ENCODE peak calls at places on chromosome 9, in five cellular contexts. One of them, this sample, is unnamed.
A peak's percentile ranks its signal among the peaks of the same experiment; 100 is the strongest.

GRCh38 chr9:109856785-109857184 is 76.8 kb downstream of the PALM2AKAP2 start:
- DNase-seq in IMR-90: peak; percentile 33
- DNase-seq in H9: peak; percentile 35
- DNase-seq in trophoblast cell: no peak
- DNase-seq in H1: no peak
- DNase-seq in this sample: no peak

GRCh38 chr9:2414465-2414864 is 207.1 kb upstream of the VLDLR start:
- DNase-seq in IMR-90: no peak
- DNase-seq in H9: no peak
- DNase-seq in trophoblast cell: peak; percentile 94
- DNase-seq in H1: no peak
- DNase-seq in this sample: no peak

GRCh38 chr9:13823021-13823420 is 490.9 kb downstream of the NFIB start:
- DNase-seq in IMR-90: peak; percentile 30
- DNase-seq in H9: no peak
- DNase-seq in trophoblast cell: no peak
- DNase-seq in H1: no peak
- DNase-seq in this sample: no peak

GRCh38 chr9:35972093-35972492 is 14.1 kb upstream of the OR2S2 start:
- DNase-seq in IMR-90: no peak
- DNase-seq in H9: peak; percentile 74
- DNase-seq in trophoblast cell: no peak
- DNase-seq in H1: peak; percentile 75
- DNase-seq in this sample: no peak

GRCh38 chr9:83962165-83962564 is 17.9 kb downstream of the HNRNPK start:
- DNase-seq in IMR-90: peak; percentile 23
- DNase-seq in H9: no peak
- DNase-seq in trophoblast cell: peak; percentile 82
- DNase-seq in H1: no peak
- DNase-seq in this sample: no peak

GRCh38 chr9:97752274-97752673 is 55.1 kb upstream of the XPA start:
- DNase-seq in IMR-90: no peak
- DNase-seq in H9: no peak
- DNase-seq in trophoblast cell: no peak
- DNase-seq in H1: no peak
- DNase-seq in this sample: no peak

GRCh38 chr9:36894695-36895310 is 139.3 kb downstream of the PAX5 start:
- DNase-seq in IMR-90: no peak
- DNase-seq in H9: peak; percentile 21
- DNase-seq in trophoblast cell: no peak
- DNase-seq in H1: no peak
- DNase-seq in this sample: no peak

GRCh38 chr9:107060026-107060425 is 197.1 kb downstream of the ZNF462 start:
- DNase-seq in IMR-90: no peak
- DNase-seq in H9: no peak
- DNase-seq in trophoblast cell: no peak
- DNase-seq in H1: no peak
- DNase-seq in this sample: no peak

GRCh38 chr9:111356567-111357244 is 26.7 kb upstream of the OR2K2 start:
- DNase-seq in IMR-90: peak; percentile 94
- DNase-seq in H9: no peak
- DNase-seq in trophoblast cell: peak; percentile 35
- DNase-seq in H1: no peak
- DNase-seq in this sample: no peak

GRCh38 chr9:112348993-112349333 is 15.5 kb upstream of the PTBP3 start:
- DNase-seq in IMR-90: no peak
- DNase-seq in H9: no peak
- DNase-seq in trophoblast cell: no peak
- DNase-seq in H1: no peak
- DNase-seq in this sample: no peak

GRCh38 chr9:92592537-92592936 is 56.7 kb upstream of the ECM2 start:
- DNase-seq in IMR-90: no peak
- DNase-seq in H9: no peak
- DNase-seq in trophoblast cell: no peak
- DNase-seq in H1: no peak
- DNase-seq in this sample: no peak

GRCh38 chr9:17204611-17205165 is 69.8 kb downstream of the CNTLN start:
- DNase-seq in IMR-90: no peak
- DNase-seq in H9: no peak
- DNase-seq in trophoblast cell: no peak
- DNase-seq in H1: no peak
- DNase-seq in this sample: peak; percentile 30

GRCh38 chr9:87324613-87325194 is 173.0 kb upstream of the DAPK1 start:
- DNase-seq in IMR-90: peak; percentile 68
- DNase-seq in H9: no peak
- DNase-seq in trophoblast cell: peak; percentile 77
- DNase-seq in H1: no peak
- DNase-seq in this sample: peak; percentile 61

GRCh38 chr9:112725961-112726360 is 8.0 kb upstream of the INIP start:
- DNase-seq in IMR-90: no peak
- DNase-seq in H9: no peak
- DNase-seq in trophoblast cell: no peak
- DNase-seq in H1: no peak
- DNase-seq in this sample: no peak

GRCh38 chr9:122383992-122384461 is 13.2 kb downstream of the PTGS1 start:
- DNase-seq in IMR-90: peak; percentile 61
- DNase-seq in H9: no peak
- DNase-seq in trophoblast cell: no peak
- DNase-seq in H1: no peak
- DNase-seq in this sample: no peak

GRCh38 chr9:114339130-114339908 is 9.7 kb downstream of the ORM2 start:
- DNase-seq in IMR-90: peak; percentile 47
- DNase-seq in H9: peak; percentile 71
- DNase-seq in trophoblast cell: peak; percentile 77
- DNase-seq in H1: peak; percentile 85
- DNase-seq in this sample: peak; percentile 20

GRCh38 chr9:134662143-134662876 is 20.7 kb downstream of the COL5A1 start:
- DNase-seq in IMR-90: peak; percentile 88
- DNase-seq in H9: no peak
- DNase-seq in trophoblast cell: peak; percentile 98
- DNase-seq in H1: no peak
- DNase-seq in this sample: no peak

GRCh38 chr9:124342946-124343485 is 72.2 kb downstream of the PSMB7 start:
- DNase-seq in IMR-90: peak; percentile 94
- DNase-seq in H9: peak; percentile 55
- DNase-seq in trophoblast cell: no peak
- DNase-seq in H1: no peak
- DNase-seq in this sample: peak; percentile 40

GRCh38 chr9:134365791-134366222 is 39.6 kb downstream of the RXRA start:
- DNase-seq in IMR-90: no peak
- DNase-seq in H9: peak; percentile 41
- DNase-seq in trophoblast cell: no peak
- DNase-seq in H1: no peak
- DNase-seq in this sample: peak; percentile 17

GRCh38 chr9:38067611-38067891 is 1.5 kb downstream of the SHB start:
- DNase-seq in IMR-90: no peak
- DNase-seq in H9: peak; percentile 49
- DNase-seq in trophoblast cell: no peak
- DNase-seq in H1: peak; percentile 64
- DNase-seq in this sample: no peak

GRCh38 chr9:135061441-135061840 is 26.0 kb upstream of the OLFM1 start:
- DNase-seq in IMR-90: no peak
- DNase-seq in H9: peak; percentile 3
- DNase-seq in trophoblast cell: no peak
- DNase-seq in H1: no peak
- DNase-seq in this sample: no peak

GRCh38 chr9:122051401-122052346 is 41.4 kb downstream of the TTLL11 start:
- DNase-seq in IMR-90: peak; percentile 68
- DNase-seq in H9: no peak
- DNase-seq in trophoblast cell: no peak
- DNase-seq in H1: no peak
- DNase-seq in this sample: no peak

GRCh38 chr9:12816656-12817101 is 41.9 kb downstream of the LURAP1L start:
- DNase-seq in IMR-90: no peak
- DNase-seq in H9: no peak
- DNase-seq in trophoblast cell: no peak
- DNase-seq in H1: no peak
- DNase-seq in this sample: no peak

GRCh38 chr9:136902259-136902821 is 16.0 kb downstream of the TRAF2 start:
- DNase-seq in IMR-90: peak; percentile 86
- DNase-seq in H9: peak; percentile 18
- DNase-seq in trophoblast cell: peak; percentile 64
- DNase-seq in H1: no peak
- DNase-seq in this sample: no peak

GRCh38 chr9:84397151-84397728 is 56.7 kb upstream of the SLC28A3 start:
- DNase-seq in IMR-90: peak; percentile 63
- DNase-seq in H9: peak; percentile 78
- DNase-seq in trophoblast cell: peak; percentile 82
- DNase-seq in H1: peak; percentile 81
- DNase-seq in this sample: peak; percentile 67

GRCh38 chr9:79610019-79610760 is 38.4 kb downstream of the TLE4 start:
- DNase-seq in IMR-90: peak; percentile 45
- DNase-seq in H9: no peak
- DNase-seq in trophoblast cell: no peak
- DNase-seq in H1: no peak
- DNase-seq in this sample: peak; percentile 52

GRCh38 chr9:129143461-129143927 is 32.3 kb downstream of the PTPA start:
- DNase-seq in IMR-90: peak; percentile 84
- DNase-seq in H9: peak; percentile 89
- DNase-seq in trophoblast cell: no peak
- DNase-seq in H1: no peak
- DNase-seq in this sample: no peak

GRCh38 chr9:31588756-31589155 is 795.7 kb upstream of the ACO1 start:
- DNase-seq in IMR-90: no peak
- DNase-seq in H9: no peak
- DNase-seq in trophoblast cell: no peak
- DNase-seq in H1: no peak
- DNase-seq in this sample: no peak

GRCh38 chr9:117815315-117815714 is 111.1 kb downstream of the TLR4 start:
- DNase-seq in IMR-90: no peak
- DNase-seq in H9: no peak
- DNase-seq in trophoblast cell: no peak
- DNase-seq in H1: no peak
- DNase-seq in this sample: no peak

GRCh38 chr9:117809751-117810150 is 105.5 kb downstream of the TLR4 start:
- DNase-seq in IMR-90: no peak
- DNase-seq in H9: no peak
- DNase-seq in trophoblast cell: no peak
- DNase-seq in H1: no peak
- DNase-seq in this sample: no peak
- H2AK5ac ChIP-seq in IMR-90: no peak overlapping the region
- H2AK5ac ChIP-seq in H9: no peak overlapping the region
- H2AK5ac ChIP-seq in trophoblast cell: peak overlapping the region; percentile 70
- H2AK5ac ChIP-seq in H1: no peak overlapping the region
- H2AK5ac ChIP-seq in this sample: no peak overlapping the region

DNA sequence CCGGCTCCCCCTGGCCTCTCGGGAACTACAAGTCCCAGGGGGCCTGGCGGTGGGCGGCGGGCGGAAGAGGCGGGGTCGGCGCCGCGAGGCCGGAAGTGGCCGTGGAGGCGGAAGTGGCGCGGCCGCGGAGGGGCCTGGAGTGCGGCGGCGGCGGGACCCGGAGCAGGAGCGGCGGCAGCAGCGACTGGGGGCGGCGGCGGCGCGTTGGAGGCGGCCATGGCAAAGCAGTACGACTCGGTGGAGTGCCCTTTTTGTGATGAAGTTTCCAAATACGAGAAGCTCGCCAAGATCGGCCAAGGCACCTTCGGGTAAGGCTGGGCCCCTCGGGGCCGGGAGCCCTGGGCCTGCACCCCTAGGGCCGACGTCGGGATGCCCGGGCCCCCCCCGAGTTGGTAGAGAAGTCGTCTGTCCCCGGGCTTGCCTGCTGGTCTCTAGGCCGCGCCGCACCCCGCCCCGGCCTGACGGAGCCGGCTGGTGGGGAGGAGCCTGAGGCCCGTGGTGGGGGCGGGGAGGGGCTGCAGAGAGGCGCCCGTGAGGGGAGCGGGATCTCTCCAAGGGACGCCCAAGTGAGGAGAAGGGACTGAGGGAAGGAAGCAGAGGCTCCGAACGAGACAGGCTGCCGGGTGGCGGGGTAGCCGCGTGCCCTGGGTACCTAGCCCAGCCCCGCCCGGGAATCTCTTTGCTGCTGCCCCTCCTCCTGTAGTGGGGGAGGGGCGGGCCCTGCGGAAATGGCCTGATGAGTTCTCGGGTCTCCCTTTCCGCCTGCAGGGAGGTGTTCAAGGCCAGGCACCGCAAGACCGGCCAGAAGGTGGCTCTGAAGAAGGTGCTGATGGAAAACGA is at the start of gene CDK9:
- DNase-seq in IMR-90: peak; percentile 81
- DNase-seq in H9: peak; percentile 92
- DNase-seq in trophoblast cell: peak; percentile 92
- DNase-seq in H1: peak; percentile 93
- DNase-seq in this sample: peak; percentile 91
- H4K91ac ChIP-seq in IMR-90: peak within 1 kb of the TSS; percentile 36
- H4K91ac ChIP-seq in H9: no peak within 1 kb of the TSS
- H4K91ac ChIP-seq in trophoblast cell: peak within 1 kb of the TSS; percentile 96
- H4K91ac ChIP-seq in H1: no peak within 1 kb of the TSS
- H4K91ac ChIP-seq in this sample: no peak within 1 kb of the TSS

DNA sequence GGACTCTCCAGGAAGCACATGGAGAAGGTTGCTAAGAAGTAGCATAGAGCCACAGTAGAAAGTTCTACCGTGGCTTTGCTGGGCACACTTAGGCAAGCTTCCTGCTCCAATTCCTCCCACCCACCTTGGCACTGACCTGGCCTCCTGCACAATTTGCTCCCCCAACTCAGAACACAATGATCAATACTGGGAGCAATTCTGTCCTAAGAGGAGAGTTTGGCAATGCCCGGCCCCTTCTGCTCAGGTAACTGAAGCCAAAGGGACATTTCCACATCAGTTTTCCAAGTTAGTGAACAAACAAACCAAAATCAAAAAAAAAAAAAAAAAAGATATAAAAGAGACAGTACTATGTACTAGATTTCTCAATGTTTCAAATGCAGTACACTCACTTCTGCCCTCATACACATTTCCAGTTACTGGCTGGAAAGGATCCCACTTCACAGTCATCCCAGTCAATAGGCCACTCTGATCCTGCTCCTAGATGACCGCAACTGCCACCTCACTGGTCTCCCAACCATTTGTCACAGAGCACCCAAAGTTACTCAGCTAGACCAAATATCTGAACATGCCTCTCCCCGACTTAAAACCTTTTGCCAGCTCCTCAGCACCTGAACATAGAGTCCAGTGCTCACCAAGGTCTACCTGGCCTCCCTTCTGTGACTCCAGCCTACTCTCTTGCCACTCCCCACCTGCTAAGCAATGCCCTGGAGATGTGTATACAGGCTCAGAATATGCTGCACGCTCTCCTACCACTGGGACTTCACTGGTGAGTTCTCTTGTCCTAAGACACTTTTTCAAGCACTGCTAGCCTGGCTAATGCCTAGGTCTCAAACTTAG is 21.3 kb downstream of the ABCA1 start:
- DNase-seq in IMR-90: peak; percentile 81
- DNase-seq in H9: no peak
- DNase-seq in trophoblast cell: no peak
- DNase-seq in H1: peak; percentile 30
- DNase-seq in this sample: no peak
- H2AK5ac ChIP-seq in IMR-90: peak overlapping the region; percentile 79
- H2AK5ac ChIP-seq in H9: no peak overlapping the region
- H2AK5ac ChIP-seq in trophoblast cell: no peak overlapping the region
- H2AK5ac ChIP-seq in H1: no peak overlapping the region
- H2AK5ac ChIP-seq in this sample: no peak overlapping the region

DNA sequence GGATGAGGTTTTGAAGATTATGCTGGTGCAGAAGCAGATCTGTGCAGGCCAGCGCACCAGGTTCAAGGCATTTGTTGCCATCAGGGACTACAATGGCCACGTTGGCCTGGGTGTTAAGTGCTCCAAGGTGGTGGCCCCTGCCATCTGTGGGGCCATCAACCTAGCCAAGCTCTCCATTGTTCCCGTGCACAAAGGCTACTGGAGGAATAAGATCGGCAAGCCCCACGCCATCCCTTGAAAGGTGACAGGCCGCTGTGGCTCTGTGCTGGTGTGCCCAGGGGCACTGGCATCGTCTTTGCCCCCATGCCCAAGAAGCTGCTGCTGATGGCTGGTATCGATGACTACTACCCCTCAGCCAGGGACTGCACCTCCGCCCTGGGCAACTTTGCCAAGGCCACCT is 142.5 kb downstream of the SPATA31D1 start:
- DNase-seq in IMR-90: no peak
- DNase-seq in H9: no peak
- DNase-seq in trophoblast cell: no peak
- DNase-seq in H1: no peak
- DNase-seq in this sample: no peak
- H4K91ac ChIP-seq in IMR-90: no peak overlapping the region
- H4K91ac ChIP-seq in H9: no peak overlapping the region
- H4K91ac ChIP-seq in trophoblast cell: no peak overlapping the region
- H4K91ac ChIP-seq in H1: no peak overlapping the region
- H4K91ac ChIP-seq in this sample: no peak overlapping the region

This sample was measured in neuronal stem cell.